ENCODE peak calls at places on chromosomes 2 and 18, in ten cellular contexts. One of them, this sample, is unnamed.

GRCh38 chr2:28004086-28004485 is 113.6 kb downstream of the BABAM2 start:
- DNase-seq in hippocampal formation: no peak
- DNase-seq in amniotic epithelial cell: peak
- DNase-seq in lung: no peak
- DNase-seq in stimulated activated CD4-positive, alpha-beta T cell treated with anti-CD3 and anti-CD28 coated beads, TNF-alpha, amount 100 ng/mL, for 24 hours: no peak
- DNase-seq in pancreas: no peak
- DNase-seq in heart left ventricle: no peak
- DNase-seq in H9: no peak
- DNase-seq in nephron progenitor cell: no peak
- DNase-seq in MV-4-11: peak
- DNase-seq in this sample: no peak

GRCh38 chr2:208136695-208137094 is 7.1 kb upstream of the CRYGC start:
- DNase-seq in hippocampal formation: no peak
- DNase-seq in amniotic epithelial cell: no peak
- DNase-seq in lung: no peak
- DNase-seq in stimulated activated CD4-positive, alpha-beta T cell treated with anti-CD3 and anti-CD28 coated beads, TNF-alpha, amount 100 ng/mL, for 24 hours: no peak
- DNase-seq in pancreas: no peak
- DNase-seq in heart left ventricle: no peak
- DNase-seq in H9: no peak
- DNase-seq in nephron progenitor cell: no peak
- DNase-seq in MV-4-11: no peak
- DNase-seq in this sample: no peak

GRCh38 chr2:237486819-237487448 is at the start of gene MLPH:
- DNase-seq in hippocampal formation: no peak
- DNase-seq in amniotic epithelial cell: peak
- DNase-seq in lung: peak
- DNase-seq in stimulated activated CD4-positive, alpha-beta T cell treated with anti-CD3 and anti-CD28 coated beads, TNF-alpha, amount 100 ng/mL, for 24 hours: no peak
- DNase-seq in pancreas: peak
- DNase-seq in heart left ventricle: peak
- DNase-seq in H9: no peak
- DNase-seq in nephron progenitor cell: peak
- DNase-seq in MV-4-11: no peak
- DNase-seq in this sample: peak

GRCh38 chr18:40810371-40810770 is 1144.7 kb upstream of the PIK3C3 start:
- DNase-seq in hippocampal formation: no peak
- DNase-seq in amniotic epithelial cell: peak
- DNase-seq in lung: no peak
- DNase-seq in stimulated activated CD4-positive, alpha-beta T cell treated with anti-CD3 and anti-CD28 coated beads, TNF-alpha, amount 100 ng/mL, for 24 hours: no peak
- DNase-seq in pancreas: no peak
- DNase-seq in heart left ventricle: no peak
- DNase-seq in H9: no peak
- DNase-seq in nephron progenitor cell: no peak
- DNase-seq in MV-4-11: no peak
- DNase-seq in this sample: no peak

GRCh38 chr18:69804776-69805501 is 142.7 kb downstream of the CD226 start:
- DNase-seq in hippocampal formation: no peak
- DNase-seq in amniotic epithelial cell: no peak
- DNase-seq in lung: no peak
- DNase-seq in stimulated activated CD4-positive, alpha-beta T cell treated with anti-CD3 and anti-CD28 coated beads, TNF-alpha, amount 100 ng/mL, for 24 hours: no peak
- DNase-seq in pancreas: no peak
- DNase-seq in heart left ventricle: no peak
- DNase-seq in H9: no peak
- DNase-seq in nephron progenitor cell: no peak
- DNase-seq in MV-4-11: no peak
- DNase-seq in this sample: no peak

GRCh38 chr2:231181848-231182247 is 16.6 kb upstream of the ARMC9 start:
- DNase-seq in hippocampal formation: no peak
- DNase-seq in amniotic epithelial cell: no peak
- DNase-seq in lung: no peak
- DNase-seq in stimulated activated CD4-positive, alpha-beta T cell treated with anti-CD3 and anti-CD28 coated beads, TNF-alpha, amount 100 ng/mL, for 24 hours: no peak
- DNase-seq in pancreas: no peak
- DNase-seq in heart left ventricle: peak
- DNase-seq in H9: no peak
- DNase-seq in nephron progenitor cell: no peak
- DNase-seq in MV-4-11: peak
- DNase-seq in this sample: peak

GRCh38 chr2:237208373-237209045 is 122.8 kb downstream of the COPS8 start:
- DNase-seq in hippocampal formation: no peak
- DNase-seq in amniotic epithelial cell: peak
- DNase-seq in lung: no peak
- DNase-seq in stimulated activated CD4-positive, alpha-beta T cell treated with anti-CD3 and anti-CD28 coated beads, TNF-alpha, amount 100 ng/mL, for 24 hours: no peak
- DNase-seq in pancreas: no peak
- DNase-seq in heart left ventricle: no peak
- DNase-seq in H9: no peak
- DNase-seq in nephron progenitor cell: no peak
- DNase-seq in MV-4-11: peak
- DNase-seq in this sample: no peak

GRCh38 chr2:209426432-209426831 is 2.6 kb downstream of the MAP2 start:
- DNase-seq in hippocampal formation: no peak
- DNase-seq in amniotic epithelial cell: no peak
- DNase-seq in lung: peak
- DNase-seq in stimulated activated CD4-positive, alpha-beta T cell treated with anti-CD3 and anti-CD28 coated beads, TNF-alpha, amount 100 ng/mL, for 24 hours: no peak
- DNase-seq in pancreas: no peak
- DNase-seq in heart left ventricle: no peak
- DNase-seq in H9: peak
- DNase-seq in nephron progenitor cell: no peak
- DNase-seq in MV-4-11: no peak
- DNase-seq in this sample: peak

GRCh38 chr18:1014951-1015627 is 110.4 kb downstream of the ADCYAP1 start:
- DNase-seq in hippocampal formation: no peak
- DNase-seq in amniotic epithelial cell: peak
- DNase-seq in lung: no peak
- DNase-seq in stimulated activated CD4-positive, alpha-beta T cell treated with anti-CD3 and anti-CD28 coated beads, TNF-alpha, amount 100 ng/mL, for 24 hours: no peak
- DNase-seq in pancreas: no peak
- DNase-seq in heart left ventricle: no peak
- DNase-seq in H9: peak
- DNase-seq in nephron progenitor cell: no peak
- DNase-seq in MV-4-11: no peak
- DNase-seq in this sample: peak

GRCh38 chr2:97819769-97820168 is 106.4 kb downstream of the ZAP70 start:
- DNase-seq in hippocampal formation: no peak
- DNase-seq in amniotic epithelial cell: no peak
- DNase-seq in lung: no peak
- DNase-seq in stimulated activated CD4-positive, alpha-beta T cell treated with anti-CD3 and anti-CD28 coated beads, TNF-alpha, amount 100 ng/mL, for 24 hours: no peak
- DNase-seq in pancreas: no peak
- DNase-seq in heart left ventricle: no peak
- DNase-seq in H9: no peak
- DNase-seq in nephron progenitor cell: no peak
- DNase-seq in MV-4-11: no peak
- DNase-seq in this sample: no peak

GRCh38 chr2:237688081-237688480 is 60.7 kb downstream of the LRRFIP1 start:
- DNase-seq in hippocampal formation: no peak
- DNase-seq in amniotic epithelial cell: no peak
- DNase-seq in lung: no peak
- DNase-seq in stimulated activated CD4-positive, alpha-beta T cell treated with anti-CD3 and anti-CD28 coated beads, TNF-alpha, amount 100 ng/mL, for 24 hours: no peak
- DNase-seq in pancreas: no peak
- DNase-seq in heart left ventricle: no peak
- DNase-seq in H9: no peak
- DNase-seq in nephron progenitor cell: no peak
- DNase-seq in MV-4-11: no peak
- DNase-seq in this sample: no peak

GRCh38 chr2:152740743-152741328 is 22.4 kb downstream of the ARL6IP6 start:
- DNase-seq in hippocampal formation: no peak
- DNase-seq in amniotic epithelial cell: peak
- DNase-seq in lung: no peak
- DNase-seq in stimulated activated CD4-positive, alpha-beta T cell treated with anti-CD3 and anti-CD28 coated beads, TNF-alpha, amount 100 ng/mL, for 24 hours: no peak
- DNase-seq in pancreas: no peak
- DNase-seq in heart left ventricle: no peak
- DNase-seq in H9: no peak
- DNase-seq in nephron progenitor cell: no peak
- DNase-seq in MV-4-11: peak
- DNase-seq in this sample: no peak

GRCh38 chr2:171515672-171516298 is 6.5 kb upstream of the CYBRD1 start:
- DNase-seq in hippocampal formation: no peak
- DNase-seq in amniotic epithelial cell: peak
- DNase-seq in lung: no peak
- DNase-seq in stimulated activated CD4-positive, alpha-beta T cell treated with anti-CD3 and anti-CD28 coated beads, TNF-alpha, amount 100 ng/mL, for 24 hours: no peak
- DNase-seq in pancreas: no peak
- DNase-seq in heart left ventricle: no peak
- DNase-seq in H9: no peak
- DNase-seq in nephron progenitor cell: no peak
- DNase-seq in MV-4-11: peak
- DNase-seq in this sample: no peak

GRCh38 chr2:150409196-150409595 is 78.3 kb downstream of the RND3 start:
- DNase-seq in hippocampal formation: no peak
- DNase-seq in amniotic epithelial cell: no peak
- DNase-seq in lung: no peak
- DNase-seq in stimulated activated CD4-positive, alpha-beta T cell treated with anti-CD3 and anti-CD28 coated beads, TNF-alpha, amount 100 ng/mL, for 24 hours: no peak
- DNase-seq in pancreas: no peak
- DNase-seq in heart left ventricle: no peak
- DNase-seq in H9: no peak
- DNase-seq in nephron progenitor cell: no peak
- DNase-seq in MV-4-11: no peak
- DNase-seq in this sample: no peak

This sample was measured in thyroid gland.